ENCODE peak calls at places on chromosome 12, in five cellular contexts. K, L, Q, S and H are unnamed samples. For H3K79me2, the result is how much of the 10 kb centered on the place peaks cover.

GRCh38 chr12:113173081-113173698 is 12.1 kb downstream of the DDX54 start:
- DNase-seq in L (no peak), Q (no peak), S (no peak), K (no peak), H (no peak)

GRCh38 chr12:6963016-6963731 is 7.3 kb downstream of the PHB2 start:
- DNase-seq in L (peak), Q (no peak), K (no peak), S (no peak), H (no peak)

GRCh38 chr12:10031318-10031717 is 836 bp downstream of the CLEC9A start:
- DNase-seq in Q (no peak), K (no peak), L (no peak), S (peak), H (peak)

GRCh38 chr12:55142896-55143870 is 17.0 kb downstream of the OR9K2 start:
- DNase-seq in Q (peak), K (peak), L (peak), S (peak), H (peak)

GRCh38 chr12:127174881-127175280 is 1092.1 kb upstream of the TMEM132C start:
- DNase-seq in S (no peak), Q (no peak), K (peak), L (no peak), H (peak)

GRCh38 chr12:91627225-91627624 is 444.6 kb upstream of the DCN start:
- DNase-seq in L (no peak), K (no peak), Q (no peak), S (no peak), H (no peak)

GRCh38 chr12:125166046-125166445 is 100.8 kb downstream of the AACS start:
- DNase-seq in K (peak), Q (no peak), L (no peak), S (no peak), H (no peak)

GRCh38 chr12:121334513-121335343 is 17.5 kb downstream of the ANAPC5 start:
- DNase-seq in S (peak), L (peak), K (peak), Q (peak), H (peak)

GRCh38 chr12:89756638-89757321 is 48.1 kb upstream of the ATP2B1 start:
- DNase-seq in K (peak), S (peak), L (peak), Q (peak), H (peak)

GRCh38 chr12:62270384-62270783 is 10.2 kb downstream of the USP15 start:
- DNase-seq in L (no peak), S (no peak), Q (no peak), K (no peak), H (no peak)

GRCh38 chr12:119659289-119659897 is 8.5 kb upstream of the PRKAB1 start:
- DNase-seq in Q (peak), S (no peak), L (peak), K (peak), H (peak)

GRCh38 chr12:42790761-42791151 is 201.2 kb upstream of the PRICKLE1 start:
- DNase-seq in K (peak), Q (peak), L (peak), S (peak), H (peak)

GRCh38 chr12:31959701-31960391 is 631 bp downstream of the RESF1 start:
- DNase-seq in K (peak), L (peak), Q (peak), S (peak), H (peak)

GRCh38 chr12:100403446-100403845 is 46.6 kb downstream of the SLC17A8 start:
- DNase-seq in L (peak), K (peak), Q (no peak), S (peak), H (peak)

GRCh38 chr12:54701940-54702592 is 53.9 kb upstream of the DCD start:
- DNase-seq in L (peak), S (peak), Q (peak), K (peak), H (peak)

DNA sequence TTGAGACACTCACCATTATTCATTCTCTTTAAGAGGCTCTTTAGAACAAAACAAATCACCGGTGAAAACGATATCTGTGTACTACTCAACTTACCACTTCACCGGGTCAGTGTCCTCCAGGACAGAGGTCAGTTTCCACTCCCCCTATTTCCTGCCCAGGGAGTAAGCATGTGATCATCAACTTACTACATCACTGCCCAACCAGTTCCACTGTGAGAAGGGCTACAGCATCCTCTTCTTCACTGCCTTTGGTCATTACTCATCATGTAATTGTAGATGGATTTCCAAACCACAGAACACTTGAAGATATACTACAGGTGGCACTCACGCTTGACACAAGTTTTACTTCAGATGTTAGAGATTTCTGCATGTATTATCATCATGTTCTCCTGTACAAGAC is 5.7 kb downstream of the TMCC3 start:
- DNase-seq in L (no peak), K (peak), Q (peak), S (peak), H (peak)
- H3K79me2 ChIP-seq in L (under half), K (under half), Q (half or more), S (under half), H (under half)

GRCh38 chr12:104890463-104891096 is 67.5 kb downstream of the SLC41A2 start:
- DNase-seq in K (no peak), Q (no peak), S (no peak), L (no peak), H (peak)

GRCh38 chr12:104889735-104890134 is 68.4 kb downstream of the SLC41A2 start:
- DNase-seq in K (no peak), Q (no peak), L (no peak), S (no peak), H (no peak)

GRCh38 chr12:104888456-104888855 is 69.6 kb downstream of the SLC41A2 start:
- DNase-seq in K (no peak), S (no peak), L (no peak), Q (no peak), H (no peak)

GRCh38 chr12:104886418-104887401 is 71.4 kb downstream of the SLC41A2 start:
- DNase-seq in Q (peak), S (peak), L (peak), K (peak), H (peak)

GRCh38 chr12:104888892-104889291 is 69.2 kb downstream of the SLC41A2 start:
- DNase-seq in L (no peak), S (no peak), K (no peak), Q (no peak), H (no peak)
- H3K79me2 ChIP-seq in L (under half), S (under half), K (under half), Q (under half), H (under half)

DNA sequence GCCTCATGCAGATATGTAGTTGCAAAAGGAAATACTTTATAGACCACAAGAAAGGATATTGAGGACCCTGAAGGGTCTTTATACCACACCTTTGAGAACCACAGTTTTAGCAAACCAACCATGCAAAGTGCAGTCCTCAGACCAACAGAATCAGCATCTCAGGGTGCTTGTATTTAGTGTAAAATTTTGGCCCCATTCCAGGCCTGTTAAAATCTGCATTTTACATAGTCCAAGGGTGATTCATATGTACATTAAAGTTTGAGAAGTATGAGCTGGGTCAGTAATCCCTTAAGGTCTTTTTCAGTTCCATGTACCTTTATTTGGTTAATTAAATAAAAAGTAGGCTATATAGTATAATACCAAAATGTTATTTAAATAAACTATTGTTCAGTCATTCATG is 91.2 kb downstream of the WNK1 start:
- DNase-seq in K (peak), S (no peak), Q (no peak), L (no peak), H (peak)
- H3K79me2 ChIP-seq in K (under half), S (under half), Q (under half), L (under half), H (half or more)

DNA sequence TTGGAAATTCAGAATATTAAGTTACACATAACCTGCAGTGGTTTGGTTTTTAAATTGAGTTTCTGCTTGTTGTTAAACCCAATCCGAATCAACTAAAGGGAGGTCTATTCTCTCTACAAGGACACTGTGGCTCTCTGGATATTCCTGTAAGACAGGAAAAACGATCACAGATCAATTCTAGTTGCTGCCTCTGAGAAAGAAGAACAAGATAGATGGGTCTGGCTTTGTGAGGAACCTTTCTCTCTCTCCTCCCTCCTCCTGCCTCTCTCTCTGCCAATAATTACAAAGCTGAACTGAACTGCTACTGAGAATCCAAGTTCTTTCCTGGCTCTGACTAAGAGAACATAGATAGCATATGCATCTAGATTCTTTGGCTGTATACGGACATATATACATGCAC is 27.6 kb downstream of the ETV6 start:
- DNase-seq in L (no peak), Q (no peak), K (no peak), S (no peak), H (no peak)
- H3K79me2 ChIP-seq in L (half or more), Q (half or more), K (under half), S (under half), H (half or more)

GRCh38 chr12:69986109-69986508 is 161.1 kb downstream of the MYRFL start:
- DNase-seq in S (no peak), K (no peak), Q (no peak), L (no peak), H (no peak)

GRCh38 chr12:69988601-69989194 is 163.7 kb downstream of the MYRFL start:
- DNase-seq in K (peak), Q (peak), L (peak), S (peak), H (peak)

GRCh38 chr12:69984216-69984615 is 159.2 kb downstream of the MYRFL start:
- DNase-seq in L (no peak), Q (no peak), S (no peak), K (no peak), H (peak)

GRCh38 chr12:69987453-69988102 is 162.6 kb downstream of the MYRFL start:
- DNase-seq in S (peak), Q (peak), L (peak), K (peak), H (peak)

GRCh38 chr12:69985656-69986055 is 160.6 kb downstream of the MYRFL start:
- DNase-seq in S (no peak), K (peak), L (no peak), Q (no peak), H (no peak)
- H3K79me2 ChIP-seq in S (under half), K (under half), L (under half), Q (under half), H (under half)

DNA sequence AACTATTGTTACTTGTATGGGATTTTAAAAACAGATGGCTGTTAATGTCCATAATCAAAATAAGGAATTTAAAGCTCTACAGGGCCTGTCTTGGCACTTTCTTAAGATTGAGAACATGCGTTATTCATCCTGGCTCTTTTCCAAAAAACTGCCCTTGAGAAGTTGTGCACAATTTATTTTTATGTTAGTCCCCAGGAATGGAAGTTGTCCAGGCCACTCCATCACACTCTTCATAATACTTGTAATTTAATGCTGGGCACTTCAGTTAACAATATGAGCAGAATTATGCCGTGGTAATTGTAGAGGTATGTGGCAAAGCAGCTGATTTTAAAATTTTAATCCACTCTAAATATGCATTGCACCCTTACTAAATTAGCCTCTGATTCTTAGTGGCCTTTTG is 51.8 kb upstream of the REP15 start:
- DNase-seq in L (peak), K (peak), S (peak), Q (peak), H (peak)
- H3K79me2 ChIP-seq in L (under half), K (under half), S (under half), Q (under half), H (under half)